ENCODE peak calls at places on chromosomes 13 and 19, in seven cellular contexts. One of them, this sample, is unnamed. For H3K4me1 and H3K27me3, the result is how much of the 10 kb centered on the place peaks cover.

GRCh38 chr19:43786665-43787064 is 5.9 kb upstream of the KCNN4 start:
- DNase-seq in H1: no peak
- DNase-seq in IMR-90: no peak
- DNase-seq in H9: no peak
- DNase-seq in neuronal stem cell: no peak
- DNase-seq in mesendoderm: no peak
- DNase-seq in trophoblast cell: no peak
- DNase-seq in this sample: no peak

GRCh38 chr13:75395056-75395455 is 86.9 kb downstream of the TBC1D4 start:
- DNase-seq in IMR-90: no peak
- DNase-seq in mesendoderm: no peak
- DNase-seq in neuronal stem cell: no peak
- DNase-seq in H9: no peak
- DNase-seq in trophoblast cell: peak
- DNase-seq in H1: no peak
- DNase-seq in this sample: no peak

GRCh38 chr19:58554494-58555368 is at the start of gene CHMP2A:
- DNase-seq in mesendoderm: peak
- DNase-seq in trophoblast cell: peak
- DNase-seq in H9: peak
- DNase-seq in IMR-90: peak
- DNase-seq in neuronal stem cell: peak
- DNase-seq in H1: peak
- DNase-seq in this sample: peak

GRCh38 chr13:23472189-23472588 is 38.7 kb upstream of the SACS start:
- DNase-seq in mesendoderm: no peak
- DNase-seq in H9: no peak
- DNase-seq in IMR-90: no peak
- DNase-seq in trophoblast cell: no peak
- DNase-seq in H1: no peak
- DNase-seq in neuronal stem cell: no peak
- DNase-seq in this sample: no peak

GRCh38 chr19:6677924-6678689 is 8.1 kb upstream of the TNFSF14 start:
- DNase-seq in H9: peak
- DNase-seq in trophoblast cell: peak
- DNase-seq in mesendoderm: peak
- DNase-seq in H1: no peak
- DNase-seq in IMR-90: no peak
- DNase-seq in neuronal stem cell: peak
- DNase-seq in this sample: no peak

GRCh38 chr13:112781881-112782361 is 92.1 kb downstream of the ATP11A start:
- DNase-seq in neuronal stem cell: no peak
- DNase-seq in IMR-90: no peak
- DNase-seq in H1: no peak
- DNase-seq in trophoblast cell: no peak
- DNase-seq in H9: no peak
- DNase-seq in mesendoderm: no peak
- DNase-seq in this sample: no peak

GRCh38 chr13:33032037-33032625 is 15.9 kb downstream of the KL start:
- DNase-seq in mesendoderm: no peak
- DNase-seq in neuronal stem cell: no peak
- DNase-seq in H1: no peak
- DNase-seq in IMR-90: peak
- DNase-seq in H9: no peak
- DNase-seq in trophoblast cell: no peak
- DNase-seq in this sample: no peak

GRCh38 chr19:45446944-45447343 is 20.9 kb upstream of the FOSB start:
- DNase-seq in neuronal stem cell: no peak
- DNase-seq in H1: no peak
- DNase-seq in trophoblast cell: no peak
- DNase-seq in H9: no peak
- DNase-seq in IMR-90: no peak
- DNase-seq in mesendoderm: no peak
- DNase-seq in this sample: no peak

GRCh38 chr13:26861951-26862350 is 101.4 kb upstream of the GPR12 start:
- DNase-seq in neuronal stem cell: no peak
- DNase-seq in H9: no peak
- DNase-seq in mesendoderm: no peak
- DNase-seq in H1: no peak
- DNase-seq in trophoblast cell: no peak
- DNase-seq in IMR-90: no peak
- DNase-seq in this sample: no peak

GRCh38 chr13:47144782-47145181 is 247.9 kb upstream of the HTR2A start:
- DNase-seq in mesendoderm: no peak
- DNase-seq in H1: no peak
- DNase-seq in H9: no peak
- DNase-seq in neuronal stem cell: no peak
- DNase-seq in trophoblast cell: no peak
- DNase-seq in IMR-90: no peak
- DNase-seq in this sample: no peak

GRCh38 chr19:30049844-30050667 is 108.0 kb downstream of the URI1 start:
- DNase-seq in IMR-90: no peak
- DNase-seq in neuronal stem cell: no peak
- DNase-seq in trophoblast cell: no peak
- DNase-seq in H9: no peak
- DNase-seq in mesendoderm: no peak
- DNase-seq in H1: no peak
- DNase-seq in this sample: peak

GRCh38 chr13:26476744-26477129 is 80.7 kb upstream of the WASF3 start:
- DNase-seq in H1: no peak
- DNase-seq in trophoblast cell: no peak
- DNase-seq in neuronal stem cell: no peak
- DNase-seq in H9: no peak
- DNase-seq in mesendoderm: no peak
- DNase-seq in IMR-90: no peak
- DNase-seq in this sample: no peak

GRCh38 chr19:10858204-10858828 is 10.1 kb downstream of the C19orf38 start:
- DNase-seq in H1: no peak
- DNase-seq in H9: no peak
- DNase-seq in mesendoderm: peak
- DNase-seq in trophoblast cell: no peak
- DNase-seq in IMR-90: no peak
- DNase-seq in neuronal stem cell: no peak
- DNase-seq in this sample: peak

GRCh38 chr19:38729653-38730469 is 14.4 kb downstream of the CAPN12 start:
- DNase-seq in mesendoderm: peak
- DNase-seq in neuronal stem cell: peak
- DNase-seq in H9: peak
- DNase-seq in H1: peak
- DNase-seq in IMR-90: peak
- DNase-seq in trophoblast cell: peak
- DNase-seq in this sample: peak

GRCh38 chr13:86881390-86881789 is 789.8 kb upstream of the SLITRK5 start:
- DNase-seq in IMR-90: no peak
- DNase-seq in trophoblast cell: no peak
- DNase-seq in H9: no peak
- DNase-seq in mesendoderm: peak
- DNase-seq in H1: peak
- DNase-seq in neuronal stem cell: no peak
- DNase-seq in this sample: no peak

GRCh38 chr13:45907501-45907900 is 55.9 kb upstream of the SIAH3 start:
- DNase-seq in H1: no peak
- DNase-seq in trophoblast cell: no peak
- DNase-seq in mesendoderm: no peak
- DNase-seq in H9: no peak
- DNase-seq in neuronal stem cell: no peak
- DNase-seq in IMR-90: no peak
- DNase-seq in this sample: no peak

DNA sequence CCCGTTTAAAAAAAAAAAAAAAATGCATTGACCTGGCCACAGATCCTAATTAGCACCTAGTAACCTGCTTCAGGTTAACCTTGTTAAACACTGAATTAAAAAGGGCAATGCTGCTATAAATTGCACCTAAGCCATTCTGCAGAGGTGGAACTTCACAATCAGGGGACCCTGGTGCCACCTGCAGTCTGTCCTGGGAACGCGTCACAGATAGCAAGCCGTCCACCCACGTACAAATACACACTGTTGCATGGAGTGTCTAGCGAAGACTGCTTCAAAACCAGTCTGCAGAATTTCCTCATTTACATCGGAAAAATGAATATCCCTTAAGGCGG is 169.3 kb downstream of the COL4A1 start:
- DNase-seq in H1: no peak
- DNase-seq in mesendoderm: no peak
- DNase-seq in neuronal stem cell: no peak
- DNase-seq in H9: no peak
- DNase-seq in trophoblast cell: no peak
- DNase-seq in IMR-90: no peak
- DNase-seq in this sample: no peak
- H3K4me1 ChIP-seq in H1: under half
- H3K4me1 ChIP-seq in mesendoderm: under half
- H3K4me1 ChIP-seq in neuronal stem cell: under half
- H3K4me1 ChIP-seq in H9: under half
- H3K4me1 ChIP-seq in trophoblast cell: under half
- H3K4me1 ChIP-seq in IMR-90: under half
- H3K4me1 ChIP-seq in this sample: under half

GRCh38 chr19:41735071-41735623 is 20.2 kb upstream of the CEACAM6 start:
- DNase-seq in neuronal stem cell: no peak
- DNase-seq in H9: no peak
- DNase-seq in H1: no peak
- DNase-seq in trophoblast cell: no peak
- DNase-seq in IMR-90: no peak
- DNase-seq in mesendoderm: no peak
- DNase-seq in this sample: no peak
- H3K27me3 ChIP-seq in neuronal stem cell: under half
- H3K27me3 ChIP-seq in H9: under half
- H3K27me3 ChIP-seq in H1: under half
- H3K27me3 ChIP-seq in trophoblast cell: under half
- H3K27me3 ChIP-seq in IMR-90: under half
- H3K27me3 ChIP-seq in mesendoderm: under half
- H3K27me3 ChIP-seq in this sample: under half

DNA sequence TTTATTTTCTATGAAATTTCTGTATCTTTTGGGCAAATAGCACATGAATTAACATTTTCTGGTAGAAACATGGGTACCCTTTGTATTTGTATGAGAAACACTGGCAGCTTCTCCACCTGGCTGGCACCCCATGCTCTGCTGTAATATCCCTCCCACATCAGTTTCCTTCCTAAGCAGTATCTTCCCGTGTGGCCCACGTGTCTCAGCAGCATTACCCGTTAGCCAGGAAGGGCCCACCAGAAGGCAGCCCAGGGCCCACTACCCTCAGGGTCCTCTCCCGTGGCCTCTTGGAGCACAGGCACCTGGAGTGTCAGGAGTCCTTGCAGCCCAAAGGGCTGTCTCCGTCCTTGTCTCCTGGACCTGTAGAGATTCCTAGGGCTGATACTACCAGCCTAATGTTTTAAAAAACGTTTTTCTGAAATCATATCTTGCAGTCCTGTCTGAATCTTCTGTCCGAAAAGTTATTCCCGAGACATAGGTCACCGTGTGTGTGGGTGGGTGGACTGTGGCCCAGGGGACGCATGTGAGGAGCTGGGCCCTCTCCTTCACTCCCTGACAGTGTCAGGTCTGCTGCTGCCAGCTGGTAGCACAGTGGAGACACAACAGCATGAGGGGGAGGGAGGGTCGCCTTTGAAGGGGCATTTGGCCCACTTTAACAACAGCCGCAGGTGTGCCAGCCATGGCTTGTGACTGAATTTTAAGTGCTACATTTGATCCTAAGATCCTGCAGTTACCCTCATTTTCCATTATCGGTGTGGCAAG is 22.0 kb upstream of the TEX29 start:
- DNase-seq in H1: no peak
- DNase-seq in mesendoderm: no peak
- DNase-seq in trophoblast cell: no peak
- DNase-seq in neuronal stem cell: no peak
- DNase-seq in IMR-90: no peak
- DNase-seq in H9: no peak
- DNase-seq in this sample: no peak
- H4K8ac ChIP-seq in H1: no peak
- H4K8ac ChIP-seq in mesendoderm: no peak
- H4K8ac ChIP-seq in trophoblast cell: no peak
- H4K8ac ChIP-seq in neuronal stem cell: no peak
- H4K8ac ChIP-seq in IMR-90: no peak
- H4K8ac ChIP-seq in H9: no peak
- H4K8ac ChIP-seq in this sample: no peak

DNA sequence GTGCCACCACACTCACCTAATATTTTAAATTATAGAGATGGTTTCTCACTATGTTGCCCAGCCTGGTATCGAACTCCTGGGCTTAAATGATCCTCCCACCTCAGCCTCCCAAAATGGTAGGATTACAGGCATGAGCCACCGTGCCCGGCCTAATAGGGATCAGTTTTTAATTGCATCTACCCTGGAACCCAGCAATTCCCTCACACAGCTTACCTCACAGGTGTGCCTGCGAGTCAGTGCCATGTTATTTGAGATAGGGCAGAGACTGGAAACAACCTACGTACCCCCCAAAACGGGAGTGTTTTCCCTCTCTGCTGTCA is 14.3 kb downstream of the MAP2K2 start:
- DNase-seq in H9: no peak
- DNase-seq in trophoblast cell: no peak
- DNase-seq in mesendoderm: no peak
- DNase-seq in neuronal stem cell: no peak
- DNase-seq in H1: no peak
- DNase-seq in IMR-90: no peak
- DNase-seq in this sample: no peak
- H3K4me1 ChIP-seq in H9: under half
- H3K4me1 ChIP-seq in trophoblast cell: under half
- H3K4me1 ChIP-seq in mesendoderm: under half
- H3K4me1 ChIP-seq in neuronal stem cell: under half
- H3K4me1 ChIP-seq in H1: under half
- H3K4me1 ChIP-seq in IMR-90: under half
- H3K4me1 ChIP-seq in this sample: under half

GRCh38 chr19:16327911-16328823 is 3.5 kb downstream of the KLF2 start:
- DNase-seq in H9: no peak
- DNase-seq in neuronal stem cell: no peak
- DNase-seq in trophoblast cell: peak
- DNase-seq in mesendoderm: no peak
- DNase-seq in H1: no peak
- DNase-seq in IMR-90: peak
- DNase-seq in this sample: peak
- H3K27me3 ChIP-seq in H9: under half
- H3K27me3 ChIP-seq in neuronal stem cell: half or more
- H3K27me3 ChIP-seq in trophoblast cell: under half
- H3K27me3 ChIP-seq in mesendoderm: under half
- H3K27me3 ChIP-seq in H1: under half
- H3K27me3 ChIP-seq in IMR-90: under half
- H3K27me3 ChIP-seq in this sample: under half

GRCh38 chr19:18666784-18667183 is 16.7 kb upstream of the CRTC1 start:
- DNase-seq in neuronal stem cell: no peak
- DNase-seq in H9: no peak
- DNase-seq in IMR-90: no peak
- DNase-seq in trophoblast cell: no peak
- DNase-seq in mesendoderm: no peak
- DNase-seq in H1: no peak
- DNase-seq in this sample: no peak
- H4K8ac ChIP-seq in neuronal stem cell: no peak
- H4K8ac ChIP-seq in H9: no peak
- H4K8ac ChIP-seq in IMR-90: no peak
- H4K8ac ChIP-seq in trophoblast cell: no peak
- H4K8ac ChIP-seq in mesendoderm: no peak
- H4K8ac ChIP-seq in H1: no peak
- H4K8ac ChIP-seq in this sample: no peak

DNA sequence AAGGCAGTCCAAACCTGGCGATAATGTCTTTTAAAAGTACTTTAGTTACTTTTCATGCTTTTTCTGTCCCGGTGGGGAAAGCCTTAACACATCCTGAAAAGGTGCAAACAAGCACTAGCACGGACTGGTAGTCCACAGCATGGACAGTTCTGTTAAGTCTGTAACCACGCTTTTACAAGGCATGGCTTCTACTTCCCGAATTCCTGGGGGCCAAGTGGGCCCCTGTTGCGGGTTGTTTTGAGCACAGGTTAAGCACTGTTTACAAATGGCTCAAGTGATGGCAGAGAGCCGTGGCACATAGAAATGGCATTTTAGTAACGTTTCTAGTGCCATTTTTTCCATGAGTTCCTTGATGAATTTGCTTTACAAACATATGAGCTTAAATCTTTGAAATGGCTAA is 37.6 kb downstream of the ZNF493 start:
- DNase-seq in H1: no peak
- DNase-seq in H9: no peak
- DNase-seq in neuronal stem cell: no peak
- DNase-seq in mesendoderm: no peak
- DNase-seq in trophoblast cell: no peak
- DNase-seq in IMR-90: no peak
- DNase-seq in this sample: no peak
- H3K4me1 ChIP-seq in H1: under half
- H3K4me1 ChIP-seq in H9: under half
- H3K4me1 ChIP-seq in neuronal stem cell: under half
- H3K4me1 ChIP-seq in mesendoderm: under half
- H3K4me1 ChIP-seq in trophoblast cell: under half
- H3K4me1 ChIP-seq in IMR-90: under half
- H3K4me1 ChIP-seq in this sample: under half